ENCODE peak calls at places on chromosomes 7 and 10, in four cellular contexts. One of them, this sample, is unnamed.

GRCh38 chr7:2811476-2812118 is 32.5 kb downstream of the GNA12 start:
- DNase-seq in HepG2: peak; percentile 70
- DNase-seq in GM12878: no peak
- DNase-seq in K562: no peak
- DNase-seq in this sample: no peak

GRCh38 chr10:103441611-103442010 is 10.6 kb downstream of the CALHM2 start:
- DNase-seq in K562: no peak
- DNase-seq in GM12878: no peak
- DNase-seq in HepG2: no peak
- DNase-seq in this sample: no peak

GRCh38 chr7:141945356-141945755 is 1.4 kb downstream of the CLEC5A start:
- DNase-seq in HepG2: no peak
- DNase-seq in GM12878: no peak
- DNase-seq in K562: no peak
- DNase-seq in this sample: no peak

GRCh38 chr7:150964593-150965111 is 13.5 kb downstream of the KCNH2 start:
- DNase-seq in HepG2: no peak
- DNase-seq in K562: peak; percentile 83
- DNase-seq in GM12878: no peak
- DNase-seq in this sample: peak; percentile 83

GRCh38 chr7:157493017-157493416 is 156.2 kb downstream of the DNAJB6 start:
- DNase-seq in HepG2: no peak
- DNase-seq in K562: no peak
- DNase-seq in GM12878: no peak
- DNase-seq in this sample: no peak

GRCh38 chr7:85019778-85020177 is 167.1 kb downstream of the SEMA3D start:
- DNase-seq in GM12878: no peak
- DNase-seq in K562: no peak
- DNase-seq in HepG2: no peak
- DNase-seq in this sample: no peak

GRCh38 chr10:1434202-1434601 is 303.1 kb downstream of the ADARB2 start:
- DNase-seq in GM12878: no peak
- DNase-seq in K562: no peak
- DNase-seq in HepG2: no peak
- DNase-seq in this sample: no peak

GRCh38 chr7:102413071-102413470 is 16.9 kb downstream of the PRKRIP1 start:
- DNase-seq in HepG2: no peak
- DNase-seq in GM12878: no peak
- DNase-seq in K562: no peak
- DNase-seq in this sample: no peak

GRCh38 chr7:103660455-103661371 is 214.7 kb upstream of the SLC26A5 start:
- DNase-seq in GM12878: no peak
- DNase-seq in K562: no peak
- DNase-seq in HepG2: peak; percentile 100
- DNase-seq in this sample: no peak

GRCh38 chr10:12650122-12650521 is 300.8 kb downstream of the CAMK1D start:
- DNase-seq in HepG2: no peak
- DNase-seq in GM12878: no peak
- DNase-seq in K562: no peak
- DNase-seq in this sample: no peak

GRCh38 chr7:22726345-22726848 is 603 bp upstream of the IL6 start:
- DNase-seq in GM12878: no peak
- DNase-seq in HepG2: peak; percentile 7
- DNase-seq in K562: peak; percentile 68
- DNase-seq in this sample: peak; percentile 67

GRCh38 chr7:33640732-33641131 is 264.6 kb upstream of the BMPER start:
- DNase-seq in GM12878: no peak
- DNase-seq in HepG2: no peak
- DNase-seq in K562: no peak
- DNase-seq in this sample: no peak

GRCh38 chr10:24778298-24778697 is 54.6 kb upstream of the ARHGAP21 start:
- DNase-seq in HepG2: no peak
- DNase-seq in K562: no peak
- DNase-seq in GM12878: no peak
- DNase-seq in this sample: no peak

GRCh38 chr7:100629117-100629711 is 12.1 kb downstream of the TFR2 start:
- DNase-seq in K562: peak; percentile 61
- DNase-seq in HepG2: no peak
- DNase-seq in GM12878: no peak
- DNase-seq in this sample: peak; percentile 77

GRCh38 chr10:124866812-124867211 is 65.2 kb downstream of the ABRAXAS2 start:
- DNase-seq in GM12878: no peak
- DNase-seq in K562: no peak
- DNase-seq in HepG2: no peak
- DNase-seq in this sample: no peak

GRCh38 chr7:139567647-139568345 is 44.3 kb downstream of the CLEC2L start:
- DNase-seq in K562: no peak
- DNase-seq in GM12878: no peak
- DNase-seq in HepG2: no peak
- DNase-seq in this sample: no peak

GRCh38 chr10:78567680-78568453 is 500.9 kb upstream of the ZMIZ1 start:
- DNase-seq in GM12878: no peak
- DNase-seq in K562: no peak
- DNase-seq in HepG2: peak; percentile 35
- DNase-seq in this sample: no peak

GRCh38 chr10:8778713-8779112 is 724.2 kb downstream of the GATA3 start:
- DNase-seq in HepG2: no peak
- DNase-seq in K562: no peak
- DNase-seq in GM12878: no peak
- DNase-seq in this sample: no peak

GRCh38 chr10:14240253-14241189 is 90.2 kb downstream of the FRMD4A start:
- DNase-seq in HepG2: no peak
- DNase-seq in GM12878: no peak
- DNase-seq in K562: no peak
- DNase-seq in this sample: no peak

GRCh38 chr7:69890081-69890369 is 291.8 kb downstream of the AUTS2 start:
- DNase-seq in HepG2: no peak
- DNase-seq in K562: no peak
- DNase-seq in GM12878: no peak
- DNase-seq in this sample: no peak

GRCh38 chr10:31083765-31084184 is 52.1 kb upstream of the ZNF438 start:
- DNase-seq in K562: peak; percentile 31
- DNase-seq in HepG2: peak; percentile 20
- DNase-seq in GM12878: peak; percentile 26
- DNase-seq in this sample: peak; percentile 39

GRCh38 chr7:74217455-74218342 is 7.9 kb downstream of the LAT2 start:
- DNase-seq in K562: no peak
- DNase-seq in HepG2: no peak
- DNase-seq in GM12878: peak; percentile 81
- DNase-seq in this sample: no peak

DNA sequence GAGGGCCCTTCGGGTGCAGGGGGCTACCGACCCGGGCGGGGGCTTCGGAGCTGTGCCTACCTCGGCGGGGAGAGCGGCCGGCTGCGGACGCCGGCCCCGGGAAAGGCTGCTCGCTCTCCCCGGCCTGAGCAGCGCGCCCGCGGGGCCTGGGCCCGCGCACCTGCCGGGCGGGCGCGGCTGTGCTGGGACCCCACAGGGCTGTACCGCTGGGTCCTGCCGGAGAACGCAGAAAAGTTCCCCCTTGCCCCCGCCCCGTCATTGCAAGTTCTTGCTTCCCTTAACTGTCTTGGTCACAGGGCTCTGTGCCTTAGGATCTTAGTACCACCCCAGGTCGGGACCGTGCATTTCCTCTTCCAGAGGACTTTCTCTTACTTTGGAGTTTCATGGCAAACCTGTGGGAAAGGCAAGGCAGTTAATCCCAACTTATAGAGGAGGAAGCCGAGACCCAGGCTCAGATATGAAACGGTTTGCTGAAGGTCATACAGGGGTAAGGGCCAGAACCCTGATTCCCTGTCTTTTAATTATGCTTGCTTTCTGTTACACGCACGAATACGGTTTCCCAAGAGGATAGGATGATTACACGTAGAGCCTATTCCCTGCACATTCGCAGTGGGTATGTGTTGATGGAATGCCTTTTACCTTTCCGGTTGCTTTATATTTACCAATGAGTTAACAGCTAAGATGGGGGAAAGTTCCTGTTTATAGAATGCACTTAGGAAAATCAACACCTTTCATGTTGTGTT is 662 bp downstream of the PCGF5 start:
- DNase-seq in GM12878: no peak
- DNase-seq in HepG2: no peak
- DNase-seq in K562: peak; percentile 24
- DNase-seq in this sample: no peak
- TF ChIP-seq FOXK2 in GM12878: no peak
- TF ChIP-seq FOXK2 in HepG2: no peak
- TF ChIP-seq FOXK2 in K562: no peak
- TF ChIP-seq FOXK2 in this sample: no peak

GRCh38 chr10:108877130-108877529 is 1046.2 kb downstream of the XPNPEP1 start:
- DNase-seq in HepG2: no peak
- DNase-seq in K562: no peak
- DNase-seq in GM12878: no peak
- DNase-seq in this sample: no peak
- TF ChIP-seq BHLHE40 in HepG2: no peak
- TF ChIP-seq BHLHE40 in K562: no peak
- TF ChIP-seq BHLHE40 in GM12878: no peak
- TF ChIP-seq BHLHE40 in this sample: no peak

GRCh38 chr7:92955081-92955480 is 118.7 kb upstream of the CDK6 start:
- DNase-seq in HepG2: no peak
- DNase-seq in GM12878: no peak
- DNase-seq in K562: no peak
- DNase-seq in this sample: peak; percentile 6

GRCh38 chr7:92956575-92956974 is 120.2 kb upstream of the CDK6 start:
- DNase-seq in GM12878: no peak
- DNase-seq in HepG2: no peak
- DNase-seq in K562: no peak
- DNase-seq in this sample: no peak

GRCh38 chr7:92949748-92950147 is 113.4 kb upstream of the CDK6 start:
- DNase-seq in K562: no peak
- DNase-seq in HepG2: no peak
- DNase-seq in GM12878: no peak
- DNase-seq in this sample: no peak

GRCh38 chr7:92953657-92954056 is 117.3 kb upstream of the CDK6 start:
- DNase-seq in HepG2: no peak
- DNase-seq in K562: no peak
- DNase-seq in GM12878: no peak
- DNase-seq in this sample: peak; percentile 12
- TF ChIP-seq FOXK2 in HepG2: no peak
- TF ChIP-seq FOXK2 in K562: no peak
- TF ChIP-seq FOXK2 in GM12878: no peak
- TF ChIP-seq FOXK2 in this sample: no peak

GRCh38 chr7:113890326-113891030 is 28.3 kb downstream of the PPP1R3A start:
- DNase-seq in GM12878: no peak
- DNase-seq in K562: no peak
- DNase-seq in HepG2: no peak
- DNase-seq in this sample: no peak

GRCh38 chr7:113891828-113892227 is 27.0 kb downstream of the PPP1R3A start:
- DNase-seq in K562: no peak
- DNase-seq in GM12878: no peak
- DNase-seq in HepG2: no peak
- DNase-seq in this sample: no peak

GRCh38 chr7:113891031-113891350 is 27.8 kb downstream of the PPP1R3A start:
- DNase-seq in K562: no peak
- DNase-seq in HepG2: no peak
- DNase-seq in GM12878: no peak
- DNase-seq in this sample: no peak

GRCh38 chr7:113892818-113893217 is 26.0 kb downstream of the PPP1R3A start:
- DNase-seq in K562: no peak
- DNase-seq in HepG2: no peak
- DNase-seq in GM12878: no peak
- DNase-seq in this sample: no peak
- TF ChIP-seq BHLHE40 in K562: no peak
- TF ChIP-seq BHLHE40 in HepG2: no peak
- TF ChIP-seq BHLHE40 in GM12878: no peak
- TF ChIP-seq BHLHE40 in this sample: no peak

GRCh38 chr7:106260136-106260561 is 24.6 kb downstream of the NAMPT start:
- DNase-seq in GM12878: no peak
- DNase-seq in HepG2: no peak
- DNase-seq in K562: no peak
- DNase-seq in this sample: no peak
- TF ChIP-seq FOXK2 in GM12878: no peak
- TF ChIP-seq FOXK2 in HepG2: no peak
- TF ChIP-seq FOXK2 in K562: no peak
- TF ChIP-seq FOXK2 in this sample: no peak

DNA sequence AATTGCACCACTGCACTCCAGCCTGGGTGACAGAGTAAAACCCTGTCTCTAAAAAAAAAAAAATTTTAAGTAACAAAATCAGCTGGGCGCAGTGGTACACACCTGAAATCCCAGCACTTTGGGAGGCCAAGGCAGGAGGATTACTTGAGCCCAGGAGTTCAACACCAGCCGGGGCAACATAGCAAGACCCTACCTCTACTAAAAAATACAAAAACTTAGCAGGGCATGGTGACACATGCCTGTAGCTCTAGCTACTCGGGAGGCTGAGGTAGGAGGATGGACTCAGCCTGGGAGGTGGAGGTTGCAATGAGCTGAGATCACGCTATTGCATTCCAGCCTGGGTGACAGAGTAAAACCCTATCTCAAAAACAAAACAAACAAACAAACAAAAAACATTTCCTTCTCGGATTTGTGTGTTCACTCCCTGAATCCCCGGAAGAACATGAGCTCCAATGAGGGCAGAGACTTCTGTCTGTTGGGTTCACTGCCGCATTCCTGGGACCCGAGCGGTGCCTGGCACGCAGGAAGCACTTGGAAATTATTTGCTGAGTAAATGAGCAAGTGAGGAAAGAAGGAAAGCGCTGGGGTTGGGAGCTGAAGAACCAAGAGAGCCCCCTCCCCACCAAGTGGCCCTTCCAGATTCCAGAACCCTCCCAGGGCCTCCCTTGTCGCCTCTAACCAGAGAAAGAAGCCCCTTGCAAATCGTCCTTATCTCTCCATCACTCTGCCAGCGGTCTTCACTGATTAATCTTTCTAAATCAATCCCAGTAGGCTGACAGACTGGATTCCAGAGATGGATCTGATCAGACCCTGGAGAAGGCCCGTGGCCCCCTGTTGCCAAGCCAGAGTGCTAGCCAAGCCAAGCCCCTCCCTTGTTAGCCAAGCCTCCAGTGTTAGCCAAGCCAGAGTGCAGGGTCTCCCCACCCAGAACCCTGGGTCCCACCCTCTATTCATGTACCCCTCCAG is 6.2 kb downstream of the TNRC18 start:
- DNase-seq in GM12878: no peak
- DNase-seq in HepG2: no peak
- DNase-seq in K562: no peak
- DNase-seq in this sample: no peak
- TF ChIP-seq BHLHE40 in GM12878: no peak
- TF ChIP-seq BHLHE40 in HepG2: no peak
- TF ChIP-seq BHLHE40 in K562: no peak
- TF ChIP-seq BHLHE40 in this sample: no peak

DNA sequence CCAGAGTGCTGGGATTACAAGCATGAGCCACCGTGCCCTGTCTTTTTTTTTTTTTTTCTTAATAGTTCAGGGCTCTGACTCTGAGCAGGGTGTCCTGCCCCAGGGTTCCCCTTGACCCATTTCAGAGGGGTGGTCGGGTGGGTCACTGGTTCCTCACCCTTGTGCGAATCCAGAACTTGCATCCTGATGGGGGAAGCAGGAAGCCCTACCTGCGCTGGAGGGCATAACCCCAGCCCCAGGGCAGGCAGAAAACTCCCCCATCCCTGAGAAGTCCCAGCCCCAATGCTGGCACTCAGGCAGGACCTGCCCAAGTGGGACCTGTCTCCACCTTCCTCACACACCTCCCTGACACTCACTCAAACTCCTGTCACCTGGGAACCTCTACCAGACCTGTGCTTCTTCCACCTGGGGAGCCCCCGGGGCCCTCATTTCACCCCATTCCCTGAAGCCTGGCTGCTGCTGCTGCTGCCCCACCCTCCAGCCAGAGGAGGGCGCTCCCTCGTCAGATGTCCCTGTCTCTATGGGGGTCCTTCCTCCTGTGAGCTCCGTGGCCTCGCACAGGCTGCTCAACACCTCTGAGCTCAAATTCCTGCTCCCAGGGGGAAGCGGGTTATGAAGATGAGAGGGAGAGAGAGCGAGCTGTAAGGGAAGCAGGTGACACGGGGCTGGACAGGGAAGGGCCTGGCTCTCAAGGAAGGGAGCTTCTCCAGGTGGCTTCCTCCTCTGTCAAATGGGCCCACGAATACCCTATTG is 15.1 kb upstream of the ZNF273 start:
- DNase-seq in GM12878: no peak
- DNase-seq in K562: no peak
- DNase-seq in HepG2: peak; percentile 27
- DNase-seq in this sample: no peak
- TF ChIP-seq FOXK2 in GM12878: no peak
- TF ChIP-seq FOXK2 in K562: no peak
- TF ChIP-seq FOXK2 in HepG2: no peak
- TF ChIP-seq FOXK2 in this sample: no peak